ENCODE peak calls at places on chromosomes 5 and 9, in seven cellular contexts. P is RWPE1; M is hepatocyte; J is CD4-positive, alpha-beta T cell; S is heart left ventricle; F is CD8-positive, alpha-beta T cell; I is heart right ventricle. Z is an unnamed sample.

GRCh38 chr5:113606298-113607134 is 93.0 kb downstream of the YTHDC2 start:
- DNase-seq in J (peak), S (peak), M (peak), F (peak), I (no peak), P (peak), Z (peak)

GRCh38 chr9:22142681-22143080 is 133.6 kb upstream of the CDKN2B start:
- DNase-seq in I (no peak), M (no peak), P (no peak), F (no peak), S (no peak), J (no peak), Z (no peak)

GRCh38 chr5:9691261-9691660 is 61.1 kb upstream of the TAS2R1 start:
- DNase-seq in P (no peak), I (no peak), J (no peak), S (no peak), M (no peak), F (no peak), Z (no peak)

GRCh38 chr9:114953917-114954316 is 23.5 kb upstream of the TNFSF8 start:
- DNase-seq in I (no peak), J (no peak), S (no peak), M (peak), F (no peak), P (peak), Z (no peak)

GRCh38 chr5:9431496-9432258 is 114.2 kb downstream of the SEMA5A start:
- DNase-seq in I (no peak), P (no peak), J (no peak), M (peak), S (no peak), F (no peak), Z (no peak)

GRCh38 chr9:38032266-38032830 is 36.7 kb downstream of the SHB start:
- DNase-seq in F (no peak), J (no peak), P (no peak), I (no peak), S (no peak), M (peak), Z (no peak)

GRCh38 chr5:79480991-79481390 is 32.9 kb downstream of the HOMER1 start:
- DNase-seq in M (no peak), S (no peak), J (no peak), I (no peak), P (no peak), F (no peak), Z (no peak)

GRCh38 chr9:128887914-128888350 is 6.0 kb downstream of the LRRC8A start:
- DNase-seq in M (no peak), F (no peak), I (no peak), P (no peak), S (no peak), J (no peak), Z (no peak)

GRCh38 chr5:29037716-29038115 is 1999.3 kb upstream of the CDH9 start:
- DNase-seq in S (no peak), P (peak), M (no peak), J (no peak), F (no peak), I (no peak), Z (no peak)

GRCh38 chr9:70641631-70642030 is 227.2 kb upstream of the KLF9 start:
- DNase-seq in P (no peak), I (no peak), J (no peak), F (no peak), M (no peak), S (no peak), Z (no peak)

GRCh38 chr9:73701415-73702057 is 549.9 kb downstream of the ANXA1 start:
- DNase-seq in F (no peak), S (no peak), P (no peak), I (no peak), M (no peak), J (no peak), Z (no peak)

GRCh38 chr5:152592416-152592815 is 187.3 kb upstream of the NMUR2 start:
- DNase-seq in M (peak), J (no peak), P (peak), I (no peak), S (no peak), F (no peak), Z (no peak)

GRCh38 chr5:117945261-117945660 is 1043.1 kb downstream of the DTWD2 start:
- DNase-seq in J (no peak), P (no peak), F (no peak), S (no peak), M (no peak), I (no peak), Z (no peak)

GRCh38 chr5:158701406-158702177 is 398.1 kb downstream of the EBF1 start:
- DNase-seq in M (no peak), I (no peak), P (peak), F (no peak), J (no peak), S (no peak), Z (no peak)

GRCh38 chr9:36866840-36867239 is 167.2 kb downstream of the PAX5 start:
- DNase-seq in I (no peak), F (no peak), P (no peak), S (no peak), J (no peak), M (no peak), Z (no peak)

GRCh38 chr9:17926246-17926645 is 347.4 kb downstream of the SH3GL2 start:
- DNase-seq in I (no peak), J (no peak), F (no peak), P (no peak), S (no peak), M (no peak), Z (no peak)

GRCh38 chr5:72441094-72441723 is 66.0 kb downstream of the ZNF366 start:
- DNase-seq in M (no peak), I (no peak), S (no peak), F (no peak), P (no peak), J (no peak), Z (no peak)

GRCh38 chr5:1930880-1931589 is 48.3 kb upstream of the IRX4 start:
- DNase-seq in S (peak), I (peak), F (no peak), J (no peak), P (peak), M (peak), Z (no peak)

GRCh38 chr5:67315082-67315801 is 118.6 kb upstream of the CD180 start:
- DNase-seq in S (no peak), J (no peak), F (no peak), I (no peak), P (peak), M (no peak), Z (no peak)

GRCh38 chr9:84404095-84404686 is 63.6 kb upstream of the SLC28A3 start:
- DNase-seq in J (no peak), S (no peak), F (no peak), M (peak), P (peak), I (no peak), Z (peak)

GRCh38 chr9:14183001-14183400 is 130.9 kb downstream of the NFIB start:
- DNase-seq in F (no peak), J (no peak), P (peak), S (no peak), I (no peak), M (no peak), Z (no peak)

GRCh38 chr5:79666758-79667157 is 22.9 kb upstream of the CMYA5 start:
- DNase-seq in S (no peak), J (no peak), M (no peak), I (no peak), F (no peak), P (no peak), Z (peak)

GRCh38 chr9:6355728-6356127 is 27.6 kb downstream of the TPD52L3 start:
- DNase-seq in M (peak), I (no peak), F (no peak), J (no peak), P (peak), S (no peak), Z (no peak)

GRCh38 chr9:86460211-86461002 is 106.2 kb upstream of the TUT7 start:
- DNase-seq in S (no peak), J (no peak), F (no peak), I (no peak), M (no peak), P (no peak), Z (no peak)

GRCh38 chr9:89967527-89967926 is 362.7 kb downstream of the GADD45G start:
- DNase-seq in F (no peak), I (no peak), S (no peak), M (no peak), J (no peak), P (no peak), Z (no peak)

DNA sequence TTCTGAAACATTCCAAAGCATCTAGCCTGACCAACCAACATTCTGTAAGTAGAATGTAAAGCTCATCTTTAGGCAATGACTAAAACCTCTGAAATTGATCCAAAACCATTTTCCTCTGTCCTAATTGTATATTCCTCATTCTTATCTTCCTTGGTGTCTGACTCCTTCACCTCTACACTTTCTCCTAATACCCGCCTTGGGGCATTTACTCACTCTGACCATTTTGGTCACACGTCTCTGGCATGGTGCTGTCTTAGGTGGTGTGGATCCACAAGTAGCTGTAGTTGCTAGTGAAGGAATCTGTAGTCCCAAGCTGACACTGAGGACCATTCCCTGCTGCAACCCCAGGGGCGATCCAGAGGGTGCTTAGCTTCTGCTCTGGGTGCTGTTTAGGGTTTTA is 40.8 kb upstream of the LMNB1 start:
- DNase-seq in S (no peak), F (no peak), M (no peak), I (no peak), P (peak), J (no peak), Z (no peak)
- TF ChIP-seq CTCF in S (no peak), F (no peak), M (no peak), I (no peak), P (no peak), J (no peak), Z (no peak)

GRCh38 chr5:65103674-65104035 is 334.9 kb downstream of the CWC27 start:
- DNase-seq in M (no peak), S (no peak), J (no peak), P (no peak), F (no peak), I (no peak), Z (no peak)
- H3K27ac ChIP-seq in M (peak), S (peak), J (peak), P (no peak), F (peak), I (peak), Z (peak)

GRCh38 chr5:8114597-8115266 is 245.8 kb downstream of the MTRR start:
- DNase-seq in J (no peak), S (no peak), M (no peak), I (no peak), F (no peak), P (no peak), Z (peak)
- TF ChIP-seq CTCF in J (no peak), S (no peak), M (no peak), I (no peak), F (no peak), P (no peak), Z (no peak)

GRCh38 chr9:82109626-82110025 is 121.1 kb downstream of the SPATA31D1 start:
- DNase-seq in P (no peak), J (no peak), I (no peak), M (no peak), S (no peak), F (no peak), Z (no peak)
- H3K27ac ChIP-seq in P (no peak), J (no peak), I (no peak), M (no peak), S (no peak), F (no peak), Z (no peak)

GRCh38 chr5:103645816-103646215 is 83.2 kb upstream of the NUDT12 start:
- DNase-seq in F (no peak), I (no peak), S (no peak), P (no peak), J (no peak), M (no peak), Z (no peak)

GRCh38 chr5:103646698-103647614 is 84.4 kb upstream of the NUDT12 start:
- DNase-seq in M (no peak), S (no peak), P (no peak), F (no peak), I (no peak), J (no peak), Z (no peak)

GRCh38 chr5:103648086-103648485 is 85.5 kb upstream of the NUDT12 start:
- DNase-seq in P (no peak), F (no peak), S (no peak), M (no peak), I (no peak), J (no peak), Z (no peak)
- TF ChIP-seq CTCF in P (no peak), F (no peak), S (no peak), M (no peak), I (no peak), J (no peak), Z (no peak)

DNA sequence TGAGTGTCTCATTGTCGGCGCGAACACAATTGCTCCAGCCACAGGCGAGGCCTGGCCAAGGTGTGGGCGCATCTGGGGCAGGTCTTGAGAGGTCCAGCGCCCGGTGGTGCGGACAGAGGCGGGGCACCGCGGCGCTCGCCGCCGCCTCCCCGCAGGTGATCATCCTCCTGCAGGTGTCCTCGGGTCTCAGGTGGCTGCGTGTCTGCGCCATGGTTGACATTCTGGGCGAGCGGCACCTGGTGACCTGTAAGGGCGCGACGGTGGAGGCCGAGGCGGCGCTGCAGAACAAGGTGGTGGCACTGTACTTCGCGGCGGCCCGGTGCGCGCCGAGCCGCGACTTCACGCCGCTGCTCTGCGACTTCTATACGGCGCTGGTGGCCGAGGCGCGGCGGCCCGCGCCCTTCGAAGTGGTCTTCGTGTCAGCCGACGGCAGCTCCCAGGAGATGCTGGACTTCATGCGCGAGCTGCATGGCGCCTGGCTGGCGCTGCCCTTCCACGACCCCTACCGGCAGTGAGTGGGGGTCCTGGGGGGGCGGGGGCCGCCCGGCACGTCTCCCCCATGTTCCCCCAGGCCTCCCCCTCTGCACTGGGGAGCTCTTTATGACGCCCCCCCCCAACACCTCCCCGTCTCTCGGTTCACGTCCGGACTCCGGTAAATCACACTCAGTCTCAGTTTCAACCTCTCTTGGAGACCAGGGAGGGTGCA is 401 bp downstream of the NXNL2 start:
- DNase-seq in J (no peak), S (no peak), M (peak), P (no peak), I (peak), F (no peak), Z (no peak)
- H3K27ac ChIP-seq in J (no peak), S (no peak), M (peak), P (peak), I (no peak), F (no peak), Z (no peak)

DNA sequence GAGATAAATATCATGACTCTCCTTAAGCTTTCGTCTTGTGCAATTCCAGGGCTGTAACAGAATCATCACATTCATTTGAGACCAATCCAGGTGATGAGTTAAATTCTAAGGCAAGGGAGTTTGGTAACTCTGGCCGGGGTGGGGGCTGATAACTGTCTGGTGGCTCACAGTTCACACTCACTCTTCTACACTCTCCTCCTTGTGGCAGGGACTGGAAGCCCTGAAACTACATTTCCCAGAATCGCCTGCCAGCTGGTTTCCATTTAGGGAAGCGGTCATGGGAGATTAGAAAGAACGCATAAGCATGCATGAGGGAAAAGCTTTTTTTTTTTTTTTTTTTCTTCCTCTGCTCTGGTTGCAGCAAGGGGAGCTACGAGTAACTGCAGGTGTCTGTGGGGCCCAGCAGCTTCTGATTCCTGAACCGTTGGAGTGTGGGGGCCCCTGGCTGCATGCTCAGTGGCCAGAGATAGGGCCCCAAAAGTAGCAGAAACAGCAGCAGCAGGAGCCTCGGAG is 154.8 kb upstream of the TBC1D2 start:
- DNase-seq in P (peak), J (no peak), F (no peak), M (peak), S (no peak), I (peak), Z (peak)
- TF ChIP-seq CTCF in P (no peak), J (no peak), F (no peak), M (no peak), S (no peak), I (no peak), Z (peak)

DNA sequence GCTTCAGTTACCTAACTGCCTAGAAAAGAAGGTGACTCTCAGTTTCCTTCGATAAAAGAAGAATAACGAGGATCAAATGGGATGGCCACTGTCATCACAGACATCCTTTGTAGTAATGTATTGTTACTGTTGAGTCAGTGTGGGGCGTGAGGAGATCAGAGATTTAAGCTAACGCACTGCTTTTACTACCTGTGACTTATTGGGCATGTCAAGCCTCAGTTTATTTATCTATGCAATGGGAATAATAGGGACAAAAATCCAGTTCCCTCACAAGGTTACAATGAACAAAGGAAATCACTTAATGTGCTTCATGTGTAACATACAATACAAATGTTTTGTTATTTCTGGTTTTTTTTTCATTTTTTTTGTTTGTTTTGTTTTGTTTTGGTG is 255 bp upstream of the TRPM6 start:
- DNase-seq in M (no peak), F (no peak), S (no peak), I (no peak), P (no peak), J (no peak), Z (no peak)
- H3K27ac ChIP-seq in M (peak), F (no peak), S (peak), I (peak), P (no peak), J (no peak), Z (peak)